ENCODE peak calls at places on chromosomes 11 and 22, in six cellular contexts. M is heart left ventricle, J is lung, Q is body of pancreas, T is head of caudate nucleus, C is RWPE1. I is an unnamed sample.

GRCh38 chr11:83784419-83784818 is 498.3 kb upstream of the CCDC90B start:
- DNase-seq in T (no peak), M (no peak), J (no peak), Q (no peak), C (no peak), I (no peak)

GRCh38 chr11:47464479-47464878 is 15.5 kb upstream of the RAPSN start:
- DNase-seq in T (no peak), M (no peak), J (no peak), C (no peak), Q (no peak), I (no peak)

GRCh38 chr22:46062971-46063631 is 86.1 kb upstream of the WNT7B start:
- DNase-seq in J (no peak), Q (peak), M (peak), C (no peak), T (peak), I (no peak)

GRCh38 chr11:61978703-61979661 is 11.5 kb upstream of the FTH1 start:
- DNase-seq in T (no peak), C (no peak), J (no peak), M (no peak), Q (no peak), I (peak)

GRCh38 chr11:97610000-97610399 is 1220.2 kb downstream of the JRKL start:
- DNase-seq in M (no peak), J (no peak), T (no peak), Q (no peak), C (no peak), I (no peak)

GRCh38 chr11:95750101-95750500 is 39.5 kb downstream of the FAM76B start:
- DNase-seq in M (no peak), Q (no peak), C (no peak), J (no peak), T (no peak), I (no peak)

GRCh38 chr11:73193251-73194033 is 24.6 kb upstream of the P2RY2 start:
- DNase-seq in C (no peak), M (no peak), T (peak), Q (no peak), J (no peak), I (no peak)

GRCh38 chr11:126133902-126134301 is 71.2 kb upstream of the CDON start:
- DNase-seq in Q (no peak), M (no peak), T (no peak), C (no peak), J (no peak), I (no peak)

GRCh38 chr11:46489668-46490560 is 98.3 kb upstream of the CHRM4 start:
- DNase-seq in Q (no peak), M (no peak), C (peak), J (no peak), T (no peak), I (peak)

GRCh38 chr11:77121096-77121640 is 6.9 kb upstream of the MYO7A start:
- DNase-seq in C (no peak), T (no peak), Q (no peak), J (no peak), M (no peak), I (no peak)

GRCh38 chr11:64643258-64643881 is 52.4 kb downstream of the SLC22A12 start:
- DNase-seq in Q (peak), T (peak), M (no peak), J (no peak), C (no peak), I (no peak)

GRCh38 chr11:66987158-66987620 is 12.1 kb downstream of the C11orf86 start:
- DNase-seq in J (no peak), Q (peak), M (no peak), C (no peak), T (no peak), I (no peak)

GRCh38 chr11:107783121-107783520 is 71.3 kb upstream of the SLN start:
- DNase-seq in Q (no peak), C (no peak), T (no peak), J (no peak), M (no peak), I (no peak)

GRCh38 chr11:122319842-122320555 is 204.0 kb upstream of the BLID start:
- DNase-seq in C (no peak), T (peak), Q (no peak), M (no peak), J (no peak), I (no peak)

GRCh38 chr11:64620286-64620962 is 29.4 kb downstream of the SLC22A12 start:
- DNase-seq in J (no peak), C (no peak), Q (peak), T (no peak), M (no peak), I (peak)

GRCh38 chr11:28756977-28757376 is 648.8 kb downstream of the METTL15 start:
- DNase-seq in Q (no peak), M (no peak), J (no peak), C (peak), T (no peak), I (peak)

GRCh38 chr11:116062526-116063171 is 558.4 kb upstream of the CADM1 start:
- DNase-seq in Q (no peak), M (no peak), T (no peak), J (no peak), C (no peak), I (no peak)

GRCh38 chr11:96114178-96115070 is 190.5 kb upstream of the MTMR2 start:
- DNase-seq in Q (no peak), J (no peak), T (no peak), M (no peak), C (no peak), I (no peak)

GRCh38 chr11:100739636-100740035 is 52.5 kb downstream of the ARHGAP42 start:
- DNase-seq in J (peak), Q (no peak), T (no peak), C (no peak), M (no peak), I (peak)

GRCh38 chr11:122746050-122746478 is 90.5 kb downstream of the UBASH3B start:
- DNase-seq in J (no peak), T (no peak), C (no peak), M (no peak), Q (no peak), I (no peak)

GRCh38 chr11:1918436-1919315 is 827 bp upstream of the TNNT3 start:
- DNase-seq in C (no peak), J (no peak), Q (no peak), T (no peak), M (peak), I (no peak)

GRCh38 chr11:70699294-70700221 is 301.2 kb downstream of the CTTN start:
- DNase-seq in T (no peak), M (no peak), Q (no peak), C (no peak), J (no peak), I (no peak)

GRCh38 chr11:8917157-8917820 is 6.3 kb downstream of the AKIP1 start:
- DNase-seq in C (peak), J (peak), M (no peak), T (no peak), Q (peak), I (peak)

I was measured in endothelial cell of umbilical vein.